ENCODE peak calls at places on chromosomes 11 and 22, in nine cellular contexts. T, X, I, J, R, O, V, N and W are unnamed samples.

GRCh38 chr22:20234314-20234682 is 33.8 kb downstream of the RTN4R start:
- DNase-seq in T (no peak), X (no peak), I (no peak), J (no peak), R (no peak), O (no peak), V (no peak), N (no peak), W (no peak)

GRCh38 chr11:62909107-62909894 is 11.9 kb downstream of the CHRM1 start:
- DNase-seq in T (no peak), X (peak; percentile 15), I (peak; percentile 90), J (peak; percentile 58), R (no peak), O (peak; percentile 75), V (peak; percentile 86), N (no peak), W (peak; percentile 78)

GRCh38 chr22:33341611-33342010 is 283.4 kb upstream of the SYN3 start:
- DNase-seq in T (no peak), X (no peak), I (no peak), J (no peak), R (no peak), O (no peak), V (no peak), N (no peak), W (no peak)

GRCh38 chr11:17887779-17888178 is 125.1 kb downstream of the SERGEF start:
- DNase-seq in T (no peak), X (no peak), I (no peak), J (no peak), R (no peak), O (no peak), V (no peak), N (no peak), W (no peak)

GRCh38 chr11:1178906-1179305 is 21.2 kb downstream of the MUC5AC start:
- DNase-seq in T (no peak), X (no peak), I (no peak), J (no peak), R (no peak), O (no peak), V (no peak), N (no peak), W (no peak)

GRCh38 chr11:27039873-27040272 is 742 bp upstream of the BBOX1 start:
- DNase-seq in T (no peak), X (no peak), I (no peak), J (no peak), R (no peak), O (no peak), V (no peak), N (no peak), W (no peak)

GRCh38 chr11:119356349-119357031 is 10.0 kb upstream of the MFRP start:
- DNase-seq in T (peak; percentile 75), X (no peak), I (peak; percentile 85), J (peak; percentile 73), R (no peak), O (peak; percentile 73), V (peak; percentile 91), N (no peak), W (peak; percentile 76)

GRCh38 chr22:49788492-49788891 is 39.2 kb downstream of the BRD1 start:
- DNase-seq in T (no peak), X (no peak), I (peak; percentile 44), J (peak; percentile 30), R (no peak), O (no peak), V (peak; percentile 67), N (no peak), W (peak; percentile 47)

GRCh38 chr11:113675003-113675471 is 31.1 kb downstream of the TMPRSS5 start:
- DNase-seq in T (no peak), X (no peak), I (no peak), J (peak; percentile 97), R (no peak), O (no peak), V (peak; percentile 98), N (no peak), W (peak; percentile 95)

GRCh38 chr22:25420471-25420924 is 144.0 kb upstream of the GRK3 start:
- DNase-seq in T (no peak), X (no peak), I (no peak), J (no peak), R (no peak), O (no peak), V (no peak), N (no peak), W (no peak)

GRCh38 chr22:48940988-48941902 is 886.4 kb downstream of the BRD1 start:
- DNase-seq in T (no peak), X (no peak), I (peak; percentile 16), J (no peak), R (no peak), O (no peak), V (no peak), N (no peak), W (no peak)

GRCh38 chr22:30574095-30574981 is at the start of gene GAL3ST1:
- DNase-seq in T (no peak), X (no peak), I (peak; percentile 66), J (no peak), R (no peak), O (no peak), V (peak; percentile 17), N (no peak), W (no peak)

GRCh38 chr11:17864478-17864941 is 129.9 kb downstream of the KCNC1 start:
- DNase-seq in T (no peak), X (no peak), I (peak; percentile 32), J (no peak), R (no peak), O (peak; percentile 23), V (no peak), N (no peak), W (no peak)

GRCh38 chr11:59667812-59668187 is 1.0 kb downstream of the PATL1 start:
- DNase-seq in T (no peak), X (no peak), I (no peak), J (no peak), R (no peak), O (no peak), V (no peak), N (no peak), W (no peak)

GRCh38 chr11:1194977-1195689 is 27.7 kb upstream of the MUC5B start:
- DNase-seq in T (no peak), X (no peak), I (peak; percentile 26), J (no peak), R (no peak), O (no peak), V (no peak), N (no peak), W (no peak)